ENCODE peak calls at places on chromosome 16, in four cellular contexts. One of them, this sample, is unnamed.

GRCh38 chr16:88303890-88304819 is 78.6 kb upstream of the ZNF469 start:
- DNase-seq in breast epithelium: peak; percentile 34
- DNase-seq in stimulated activated naive CD8-positive, alpha-beta T cell treated with anti-CD3 and anti-CD28 coated beads, Interleukin-15, Interleukin-2, amounts not matched to agents 100 U/mL and 50 U/mL, for 24 hours: no peak
- DNase-seq in omental fat pad: no peak
- DNase-seq in this sample: peak; percentile 62

GRCh38 chr16:3134338-3135119 is at the start of gene ZNF213:
- DNase-seq in omental fat pad: peak; percentile 70
- DNase-seq in breast epithelium: peak; percentile 98
- DNase-seq in stimulated activated naive CD8-positive, alpha-beta T cell treated with anti-CD3 and anti-CD28 coated beads, Interleukin-15, Interleukin-2, amounts not matched to agents 100 U/mL and 50 U/mL, for 24 hours: peak; percentile 90
- DNase-seq in this sample: peak; percentile 98

GRCh38 chr16:69799601-69800000 is 37.5 kb downstream of the WWP2 start:
- DNase-seq in stimulated activated naive CD8-positive, alpha-beta T cell treated with anti-CD3 and anti-CD28 coated beads, Interleukin-15, Interleukin-2, amounts not matched to agents 100 U/mL and 50 U/mL, for 24 hours: no peak
- DNase-seq in omental fat pad: no peak
- DNase-seq in breast epithelium: no peak
- DNase-seq in this sample: no peak

GRCh38 chr16:3094289-3095027 is 4.6 kb downstream of the ZSCAN10 start:
- DNase-seq in omental fat pad: no peak
- DNase-seq in stimulated activated naive CD8-positive, alpha-beta T cell treated with anti-CD3 and anti-CD28 coated beads, Interleukin-15, Interleukin-2, amounts not matched to agents 100 U/mL and 50 U/mL, for 24 hours: peak; percentile 60
- DNase-seq in breast epithelium: no peak
- DNase-seq in this sample: peak; percentile 41

GRCh38 chr16:84518804-84519341 is 14.4 kb upstream of the MEAK7 start:
- DNase-seq in stimulated activated naive CD8-positive, alpha-beta T cell treated with anti-CD3 and anti-CD28 coated beads, Interleukin-15, Interleukin-2, amounts not matched to agents 100 U/mL and 50 U/mL, for 24 hours: peak; percentile 69
- DNase-seq in breast epithelium: no peak
- DNase-seq in omental fat pad: no peak
- DNase-seq in this sample: no peak

GRCh38 chr16:72094266-72094610 is 591 bp downstream of the DHX38 start:
- DNase-seq in breast epithelium: no peak
- DNase-seq in stimulated activated naive CD8-positive, alpha-beta T cell treated with anti-CD3 and anti-CD28 coated beads, Interleukin-15, Interleukin-2, amounts not matched to agents 100 U/mL and 50 U/mL, for 24 hours: peak; percentile 52
- DNase-seq in omental fat pad: no peak
- DNase-seq in this sample: peak; percentile 15

GRCh38 chr16:80875616-80876015 is 71.2 kb upstream of the CDYL2 start:
- DNase-seq in omental fat pad: no peak
- DNase-seq in breast epithelium: no peak
- DNase-seq in stimulated activated naive CD8-positive, alpha-beta T cell treated with anti-CD3 and anti-CD28 coated beads, Interleukin-15, Interleukin-2, amounts not matched to agents 100 U/mL and 50 U/mL, for 24 hours: no peak
- DNase-seq in this sample: no peak

GRCh38 chr16:67662653-67663010 is 1.9 kb downstream of the PARD6A start:
- DNase-seq in stimulated activated naive CD8-positive, alpha-beta T cell treated with anti-CD3 and anti-CD28 coated beads, Interleukin-15, Interleukin-2, amounts not matched to agents 100 U/mL and 50 U/mL, for 24 hours: no peak
- DNase-seq in omental fat pad: no peak
- DNase-seq in breast epithelium: no peak
- DNase-seq in this sample: no peak

GRCh38 chr16:88628512-88628974 is 9.8 kb upstream of the IL17C start:
- DNase-seq in omental fat pad: no peak
- DNase-seq in breast epithelium: no peak
- DNase-seq in stimulated activated naive CD8-positive, alpha-beta T cell treated with anti-CD3 and anti-CD28 coated beads, Interleukin-15, Interleukin-2, amounts not matched to agents 100 U/mL and 50 U/mL, for 24 hours: no peak
- DNase-seq in this sample: peak; percentile 6

GRCh38 chr16:57083469-57083868 is 8.9 kb upstream of the CPNE2 start:
- DNase-seq in omental fat pad: no peak
- DNase-seq in breast epithelium: no peak
- DNase-seq in stimulated activated naive CD8-positive, alpha-beta T cell treated with anti-CD3 and anti-CD28 coated beads, Interleukin-15, Interleukin-2, amounts not matched to agents 100 U/mL and 50 U/mL, for 24 hours: no peak
- DNase-seq in this sample: no peak

GRCh38 chr16:88882358-88883030 is 16.0 kb upstream of the PABPN1L start:
- DNase-seq in omental fat pad: no peak
- DNase-seq in stimulated activated naive CD8-positive, alpha-beta T cell treated with anti-CD3 and anti-CD28 coated beads, Interleukin-15, Interleukin-2, amounts not matched to agents 100 U/mL and 50 U/mL, for 24 hours: no peak
- DNase-seq in breast epithelium: no peak
- DNase-seq in this sample: no peak

GRCh38 chr16:4452674-4453073 is 21.8 kb downstream of the NMRAL1 start:
- DNase-seq in omental fat pad: no peak
- DNase-seq in breast epithelium: no peak
- DNase-seq in stimulated activated naive CD8-positive, alpha-beta T cell treated with anti-CD3 and anti-CD28 coated beads, Interleukin-15, Interleukin-2, amounts not matched to agents 100 U/mL and 50 U/mL, for 24 hours: no peak
- DNase-seq in this sample: no peak

GRCh38 chr16:11668590-11669379 is 530 bp downstream of the SNN start:
- DNase-seq in omental fat pad: no peak
- DNase-seq in stimulated activated naive CD8-positive, alpha-beta T cell treated with anti-CD3 and anti-CD28 coated beads, Interleukin-15, Interleukin-2, amounts not matched to agents 100 U/mL and 50 U/mL, for 24 hours: peak; percentile 35
- DNase-seq in breast epithelium: no peak
- DNase-seq in this sample: no peak

GRCh38 chr16:82481455-82481854 is 145.3 kb upstream of the CDH13 start:
- DNase-seq in breast epithelium: no peak
- DNase-seq in omental fat pad: no peak
- DNase-seq in stimulated activated naive CD8-positive, alpha-beta T cell treated with anti-CD3 and anti-CD28 coated beads, Interleukin-15, Interleukin-2, amounts not matched to agents 100 U/mL and 50 U/mL, for 24 hours: no peak
- DNase-seq in this sample: no peak

GRCh38 chr16:4362476-4363250 is 9.0 kb upstream of the VASN start:
- DNase-seq in omental fat pad: no peak
- DNase-seq in breast epithelium: no peak
- DNase-seq in stimulated activated naive CD8-positive, alpha-beta T cell treated with anti-CD3 and anti-CD28 coated beads, Interleukin-15, Interleukin-2, amounts not matched to agents 100 U/mL and 50 U/mL, for 24 hours: no peak
- DNase-seq in this sample: no peak

GRCh38 chr16:69474447-69474846 is 50.0 kb downstream of the CYB5B start:
- DNase-seq in stimulated activated naive CD8-positive, alpha-beta T cell treated with anti-CD3 and anti-CD28 coated beads, Interleukin-15, Interleukin-2, amounts not matched to agents 100 U/mL and 50 U/mL, for 24 hours: no peak
- DNase-seq in omental fat pad: no peak
- DNase-seq in breast epithelium: no peak
- DNase-seq in this sample: no peak

GRCh38 chr16:29862383-29862883 is 593 bp downstream of the CDIPT start:
- DNase-seq in breast epithelium: no peak
- DNase-seq in omental fat pad: no peak
- DNase-seq in stimulated activated naive CD8-positive, alpha-beta T cell treated with anti-CD3 and anti-CD28 coated beads, Interleukin-15, Interleukin-2, amounts not matched to agents 100 U/mL and 50 U/mL, for 24 hours: peak; percentile 20
- DNase-seq in this sample: peak; percentile 43

GRCh38 chr16:66248096-66248495 is 118.4 kb upstream of the CDH5 start:
- DNase-seq in omental fat pad: no peak
- DNase-seq in stimulated activated naive CD8-positive, alpha-beta T cell treated with anti-CD3 and anti-CD28 coated beads, Interleukin-15, Interleukin-2, amounts not matched to agents 100 U/mL and 50 U/mL, for 24 hours: no peak
- DNase-seq in breast epithelium: no peak
- DNase-seq in this sample: no peak

GRCh38 chr16:67537270-67537635 is 8.6 kb downstream of the RIPOR1 start:
- DNase-seq in omental fat pad: no peak
- DNase-seq in breast epithelium: no peak
- DNase-seq in stimulated activated naive CD8-positive, alpha-beta T cell treated with anti-CD3 and anti-CD28 coated beads, Interleukin-15, Interleukin-2, amounts not matched to agents 100 U/mL and 50 U/mL, for 24 hours: peak; percentile 67
- DNase-seq in this sample: peak; percentile 68

GRCh38 chr16:31063843-31064611 is 10.0 kb downstream of the ZNF668 start:
- DNase-seq in stimulated activated naive CD8-positive, alpha-beta T cell treated with anti-CD3 and anti-CD28 coated beads, Interleukin-15, Interleukin-2, amounts not matched to agents 100 U/mL and 50 U/mL, for 24 hours: no peak
- DNase-seq in omental fat pad: no peak
- DNase-seq in breast epithelium: no peak
- DNase-seq in this sample: no peak

This sample was measured in kidney tubule cell.